ENCODE peak calls at places on chromosomes 2 and 18, in eight cellular contexts. F, K, R, S, P, Z, L and J are unnamed samples.

GRCh38 chr2:110731064-110731463 is 1.3 kb upstream of the ACOXL start:
- DNase-seq in F (no peak), K (no peak), R (no peak), S (no peak), P (no peak), Z (no peak), L (no peak), J (no peak)

GRCh38 chr2:46025081-46025480 is 272.1 kb upstream of the EPAS1 start:
- DNase-seq in F (no peak), K (no peak), R (no peak), S (no peak), P (no peak), Z (no peak), L (no peak), J (no peak)

GRCh38 chr18:36672437-36673344 is 156.1 kb downstream of the TPGS2 start:
- DNase-seq in F (no peak), K (no peak), R (no peak), S (no peak), P (peak), Z (no peak), L (peak), J (peak)

GRCh38 chr2:229665158-229665557 is 49.2 kb downstream of the DNER start:
- DNase-seq in F (no peak), K (no peak), R (no peak), S (peak), P (no peak), Z (no peak), L (no peak), J (no peak)

GRCh38 chr2:221103930-221104329 is 468.2 kb downstream of the EPHA4 start:
- DNase-seq in F (no peak), K (no peak), R (no peak), S (no peak), P (no peak), Z (peak), L (no peak), J (no peak)

GRCh38 chr2:72334806-72335205 is 187.1 kb upstream of the CYP26B1 start:
- DNase-seq in F (no peak), K (no peak), R (no peak), S (peak), P (no peak), Z (no peak), L (no peak), J (no peak)

GRCh38 chr2:185433824-185434223 is 304.8 kb upstream of the FSIP2 start:
- DNase-seq in F (no peak), K (no peak), R (no peak), S (no peak), P (peak), Z (no peak), L (no peak), J (no peak)

GRCh38 chr18:75240433-75240832 is 29.8 kb downstream of the TSHZ1 start:
- DNase-seq in F (no peak), K (no peak), R (no peak), S (no peak), P (no peak), Z (no peak), L (peak), J (no peak)

GRCh38 chr2:113076917-113077669 is 9.3 kb downstream of the IL1F10 start:
- DNase-seq in F (no peak), K (no peak), R (no peak), S (no peak), P (no peak), Z (no peak), L (no peak), J (no peak)

GRCh38 chr2:206477296-206477695 is 34.0 kb downstream of the ADAM23 start:
- DNase-seq in F (no peak), K (no peak), R (no peak), S (no peak), P (peak), Z (no peak), L (no peak), J (peak)

GRCh38 chr2:28608061-28608828 is 112.4 kb downstream of the PLB1 start:
- DNase-seq in F (no peak), K (no peak), R (no peak), S (no peak), P (no peak), Z (no peak), L (no peak), J (no peak)

GRCh38 chr2:95032868-95033603 is 7.5 kb downstream of the MAL start:
- DNase-seq in F (no peak), K (no peak), R (no peak), S (no peak), P (no peak), Z (no peak), L (no peak), J (no peak)

GRCh38 chr18:29712785-29713184 is 1329.8 kb downstream of the DSC3 start:
- DNase-seq in F (no peak), K (no peak), R (no peak), S (no peak), P (peak), Z (no peak), L (no peak), J (no peak)

GRCh38 chr2:66843856-66844255 is 408.9 kb downstream of the MEIS1 start:
- DNase-seq in F (no peak), K (no peak), R (no peak), S (no peak), P (no peak), Z (no peak), L (no peak), J (no peak)

GRCh38 chr18:73099759-73100158 is 232.0 kb upstream of the NETO1 start:
- DNase-seq in F (no peak), K (no peak), R (no peak), S (no peak), P (no peak), Z (no peak), L (no peak), J (no peak)

GRCh38 chr2:161005170-161005569 is 155.1 kb upstream of the TANK start:
- DNase-seq in F (no peak), K (no peak), R (no peak), S (no peak), P (no peak), Z (no peak), L (no peak), J (no peak)

GRCh38 chr18:64099244-64099643 is 49.6 kb downstream of the LINC00305 start:
- DNase-seq in F (no peak), K (no peak), R (no peak), S (no peak), P (no peak), Z (no peak), L (no peak), J (no peak)

GRCh38 chr2:49306925-49307324 is 152.6 kb upstream of the FSHR start:
- DNase-seq in F (no peak), K (no peak), R (no peak), S (no peak), P (no peak), Z (no peak), L (no peak), J (no peak)

GRCh38 chr2:109321570-109321969 is 192.6 kb downstream of the SH3RF3 start:
- DNase-seq in F (no peak), K (no peak), R (no peak), S (no peak), P (no peak), Z (no peak), L (no peak), J (no peak)

GRCh38 chr2:137117385-137117784 is 352.0 kb downstream of the THSD7B start:
- DNase-seq in F (no peak), K (no peak), R (no peak), S (no peak), P (peak), Z (no peak), L (no peak), J (no peak)

GRCh38 chr2:207412787-207413310 is 116.9 kb upstream of the CREB1 start:
- DNase-seq in F (no peak), K (no peak), R (no peak), S (no peak), P (no peak), Z (no peak), L (no peak), J (no peak)

GRCh38 chr2:1569879-1570450 is 156.7 kb downstream of the TPO start:
- DNase-seq in F (no peak), K (peak), R (no peak), S (no peak), P (no peak), Z (no peak), L (no peak), J (no peak)

GRCh38 chr2:142880275-142880674 is 2.8 kb downstream of the KYNU start:
- DNase-seq in F (no peak), K (no peak), R (no peak), S (no peak), P (peak), Z (no peak), L (no peak), J (no peak)

GRCh38 chr2:53452957-53453748 is 314.5 kb upstream of the CHAC2 start:
- DNase-seq in F (no peak), K (no peak), R (no peak), S (no peak), P (no peak), Z (no peak), L (no peak), J (no peak)

GRCh38 chr18:79580481-79581171 is 99.0 kb upstream of the CTDP1 start:
- DNase-seq in F (no peak), K (no peak), R (no peak), S (no peak), P (no peak), Z (no peak), L (no peak), J (no peak)

GRCh38 chr2:240353086-240353798 is 82.2 kb upstream of the GPC1 start:
- DNase-seq in F (no peak), K (no peak), R (no peak), S (no peak), P (no peak), Z (no peak), L (no peak), J (no peak)

GRCh38 chr2:16718551-16719404 is 53.1 kb upstream of the CYRIA start:
- DNase-seq in F (no peak), K (no peak), R (no peak), S (no peak), P (no peak), Z (no peak), L (no peak), J (no peak)

GRCh38 chr2:10289891-10290290 is 12.8 kb upstream of the HPCAL1 start:
- DNase-seq in F (no peak), K (no peak), R (no peak), S (no peak), P (peak), Z (no peak), L (no peak), J (no peak)

GRCh38 chr2:110655701-110656100 is 22.2 kb downstream of the BUB1 start:
- DNase-seq in F (no peak), K (no peak), R (no peak), S (no peak), P (peak), Z (no peak), L (no peak), J (no peak)